ENCODE peak calls at places on chromosomes 7 and 10, in five cellular contexts. G is cerebellar cortex, W is epithelial cell of esophagus, J is HFF-Myc, Q is AG04450. A is an unnamed sample.

GRCh38 chr10:11301571-11302111 is 284.0 kb downstream of the CELF2 start:
- DNase-seq in G (peak), W (no peak), J (no peak), Q (no peak), A (no peak)

GRCh38 chr7:155467846-155468821 is 10.2 kb downstream of the EN2 start:
- DNase-seq in G (peak), W (no peak), J (no peak), Q (no peak), A (peak)

GRCh38 chr10:77493851-77494788 is 143.5 kb downstream of the KCNMA1 start:
- DNase-seq in G (no peak), W (peak), J (no peak), Q (no peak), A (peak)

GRCh38 chr7:5695037-5695708 is 86.3 kb downstream of the RNF216 start:
- DNase-seq in G (no peak), W (peak), J (peak), Q (peak), A (no peak)

GRCh38 chr7:115249080-115249479 is 327.2 kb downstream of the MDFIC start:
- DNase-seq in G (no peak), W (peak), J (peak), Q (peak), A (no peak)

GRCh38 chr7:151380199-151381082 is 29.4 kb downstream of the WDR86 start:
- DNase-seq in G (no peak), W (no peak), J (no peak), Q (no peak), A (no peak)

GRCh38 chr7:112938895-112939588 is 147.6 kb downstream of the GPR85 start:
- DNase-seq in G (peak), W (peak), J (no peak), Q (no peak), A (peak)

GRCh38 chr10:18230794-18231193 is 90.6 kb downstream of the CACNB2 start:
- DNase-seq in G (no peak), W (no peak), J (no peak), Q (peak), A (no peak)

GRCh38 chr7:832292-832967 is at the start of gene SUN1:
- DNase-seq in G (no peak), W (peak), J (no peak), Q (no peak), A (peak)

GRCh38 chr7:133645870-133646492 is 393.1 kb downstream of the EXOC4 start:
- DNase-seq in G (no peak), W (peak), J (no peak), Q (no peak), A (no peak)

GRCh38 chr7:33750177-33750576 is 155.2 kb upstream of the BMPER start:
- DNase-seq in G (no peak), W (no peak), J (no peak), Q (no peak), A (no peak)

GRCh38 chr10:68223535-68224165 is 8.3 kb downstream of the ATOH7 start:
- DNase-seq in G (peak), W (no peak), J (no peak), Q (no peak), A (peak)

GRCh38 chr7:16721541-16721940 is 32.0 kb upstream of the TSPAN13 start:
- DNase-seq in G (no peak), W (no peak), J (no peak), Q (no peak), A (no peak)

GRCh38 chr7:146701166-146701565 is 584.6 kb downstream of the CNTNAP2 start:
- DNase-seq in G (no peak), W (no peak), J (no peak), Q (no peak), A (no peak)

GRCh38 chr10:480928-481551 is 208.4 kb downstream of the DIP2C start:
- DNase-seq in G (no peak), W (no peak), J (no peak), Q (no peak), A (no peak)

GRCh38 chr10:125283191-125283590 is 122.8 kb upstream of the CTBP2 start:
- DNase-seq in G (no peak), W (no peak), J (no peak), Q (no peak), A (peak)

GRCh38 chr10:33793793-33794192 is 459.3 kb upstream of the NRP1 start:
- DNase-seq in G (no peak), W (no peak), J (no peak), Q (no peak), A (no peak)

GRCh38 chr10:92222603-92223275 is 68.1 kb downstream of the CPEB3 start:
- DNase-seq in G (no peak), W (peak), J (no peak), Q (no peak), A (no peak)

GRCh38 chr7:5214236-5214635 is 24.2 kb downstream of the WIPI2 start:
- DNase-seq in G (no peak), W (no peak), J (no peak), Q (no peak), A (no peak)

GRCh38 chr10:14602807-14603538 is 171.7 kb downstream of the FAM107B start:
- DNase-seq in G (no peak), W (no peak), J (no peak), Q (no peak), A (peak)

GRCh38 chr7:26512737-26513136 is 221.1 kb downstream of the SNX10 start:
- DNase-seq in G (no peak), W (no peak), J (no peak), Q (no peak), A (no peak)

GRCh38 chr10:11168423-11169100 is 150.9 kb downstream of the CELF2 start:
- DNase-seq in G (no peak), W (no peak), J (no peak), Q (no peak), A (no peak)

GRCh38 chr10:14039968-14040668 is 290.6 kb downstream of the FRMD4A start:
- DNase-seq in G (no peak), W (no peak), J (no peak), Q (peak), A (no peak)

GRCh38 chr10:71423936-71424335 is 27.2 kb downstream of the CDH23 start:
- DNase-seq in G (no peak), W (no peak), J (no peak), Q (no peak), A (no peak)

GRCh38 chr7:42237891-42238531 is 1.0 kb upstream of the GLI3 start:
- DNase-seq in G (no peak), W (peak), J (no peak), Q (no peak), A (peak)

GRCh38 chr10:9056521-9056920 is 1002.0 kb downstream of the GATA3 start:
- DNase-seq in G (no peak), W (no peak), J (no peak), Q (no peak), A (no peak)

GRCh38 chr10:103929396-103929921 is 11.5 kb upstream of the STN1 start:
- DNase-seq in G (no peak), W (no peak), J (no peak), Q (no peak), A (no peak)

GRCh38 chr10:131274133-131274880 is 37.2 kb downstream of the TCERG1L start:
- DNase-seq in G (no peak), W (no peak), J (no peak), Q (no peak), A (no peak)

GRCh38 chr7:75732764-75733630 is 5.7 kb downstream of the HIP1 start:
- DNase-seq in G (no peak), W (peak), J (peak), Q (no peak), A (no peak)

GRCh38 chr7:25180946-25181345 is 47.3 kb downstream of the NPVF start:
- DNase-seq in G (peak), W (no peak), J (no peak), Q (no peak), A (peak)

GRCh38 chr10:4733150-4733842 is 92.7 kb upstream of the AKR1E2 start:
- DNase-seq in G (no peak), W (peak), J (no peak), Q (no peak), A (no peak)

GRCh38 chr10:1552881-1553595 is 184.3 kb downstream of the ADARB2 start:
- DNase-seq in G (no peak), W (no peak), J (no peak), Q (no peak), A (no peak)

GRCh38 chr10:87000491-87000890 is 19.6 kb upstream of the FAM25A start:
- DNase-seq in G (no peak), W (no peak), J (no peak), Q (no peak), A (no peak)

A was measured in GM23338.